ENCODE peak calls at places on chromosomes 4 and X, in five cellular contexts. One of them, this sample, is unnamed.

GRCh38 chrX:136652822-136653723 is 5.1 kb downstream of the CD40LG start:
- DNase-seq in DND-41: no peak
- DNase-seq in NCI-H2029: no peak
- DNase-seq in H54: no peak
- DNase-seq in activated CD8-positive, alpha-beta T cell treated with anti-CD3 and anti-CD28 coated beads for 36 hours: no peak
- DNase-seq in this sample: no peak

GRCh38 chrX:152821145-152821765 is 9.3 kb downstream of the CETN2 start:
- DNase-seq in DND-41: peak
- DNase-seq in H54: peak
- DNase-seq in NCI-H2029: no peak
- DNase-seq in activated CD8-positive, alpha-beta T cell treated with anti-CD3 and anti-CD28 coated beads for 36 hours: peak
- DNase-seq in this sample: no peak

GRCh38 chr4:72987741-72988729 is 81.5 kb downstream of the COX18 start:
- DNase-seq in DND-41: no peak
- DNase-seq in activated CD8-positive, alpha-beta T cell treated with anti-CD3 and anti-CD28 coated beads for 36 hours: no peak
- DNase-seq in H54: no peak
- DNase-seq in NCI-H2029: no peak
- DNase-seq in this sample: no peak

GRCh38 chr4:173958445-173958844 is 325.0 kb downstream of the FBXO8 start:
- DNase-seq in H54: no peak
- DNase-seq in DND-41: no peak
- DNase-seq in NCI-H2029: no peak
- DNase-seq in activated CD8-positive, alpha-beta T cell treated with anti-CD3 and anti-CD28 coated beads for 36 hours: no peak
- DNase-seq in this sample: no peak

GRCh38 chrX:104255465-104255864 is 732 bp upstream of the ESX1 start:
- DNase-seq in activated CD8-positive, alpha-beta T cell treated with anti-CD3 and anti-CD28 coated beads for 36 hours: no peak
- DNase-seq in NCI-H2029: no peak
- DNase-seq in DND-41: no peak
- DNase-seq in H54: no peak
- DNase-seq in this sample: no peak

GRCh38 chr4:5941601-5942000 is 48.7 kb upstream of the CRMP1 start:
- DNase-seq in activated CD8-positive, alpha-beta T cell treated with anti-CD3 and anti-CD28 coated beads for 36 hours: no peak
- DNase-seq in DND-41: no peak
- DNase-seq in H54: no peak
- DNase-seq in NCI-H2029: no peak
- DNase-seq in this sample: no peak

GRCh38 chr4:36094995-36095394 is 149.3 kb downstream of the ARAP2 start:
- DNase-seq in H54: no peak
- DNase-seq in activated CD8-positive, alpha-beta T cell treated with anti-CD3 and anti-CD28 coated beads for 36 hours: no peak
- DNase-seq in NCI-H2029: no peak
- DNase-seq in DND-41: no peak
- DNase-seq in this sample: no peak

GRCh38 chr4:85720736-85721135 is 245.8 kb downstream of the ARHGAP24 start:
- DNase-seq in NCI-H2029: no peak
- DNase-seq in activated CD8-positive, alpha-beta T cell treated with anti-CD3 and anti-CD28 coated beads for 36 hours: no peak
- DNase-seq in DND-41: no peak
- DNase-seq in H54: peak
- DNase-seq in this sample: peak

GRCh38 chrX:18047440-18047940 is 173.2 kb downstream of the BEND2 start:
- DNase-seq in NCI-H2029: no peak
- DNase-seq in H54: no peak
- DNase-seq in DND-41: no peak
- DNase-seq in activated CD8-positive, alpha-beta T cell treated with anti-CD3 and anti-CD28 coated beads for 36 hours: no peak
- DNase-seq in this sample: no peak